ENCODE peak calls at places on chromosomes 1 and 21, in six cellular contexts. S is pancreas, R is fibroblast of lung, K is neural progenitor cell, B is heart left ventricle, Z is GM13976. O is an unnamed sample.
A peak's percentile ranks its signal among the peaks of the same experiment; 100 is the strongest.

GRCh38 chr1:149936076-149936991 is at the start of gene MTMR11:
- DNase-seq in S (no peak), R (peak; percentile 44), K (peak; percentile 23), B (no peak), Z (no peak), O (no peak)

GRCh38 chr21:32624726-32625125 is 12.5 kb upstream of the CFAP298 start:
- DNase-seq in S (no peak), R (no peak), K (no peak), B (no peak), Z (no peak), O (no peak)

GRCh38 chr1:188958461-188959115 is 1519.1 kb downstream of the BRINP3 start:
- DNase-seq in S (no peak), R (no peak), K (no peak), B (no peak), Z (no peak), O (no peak)

GRCh38 chr1:15272009-15272781 is 25.2 kb downstream of the FHAD1 start:
- DNase-seq in S (peak; percentile 62), R (peak; percentile 77), K (peak; percentile 90), B (no peak), Z (peak; percentile 78), O (peak; percentile 26)

GRCh38 chr1:198175418-198176170 is 18.8 kb downstream of the NEK7 start:
- DNase-seq in S (no peak), R (peak; percentile 63), K (no peak), B (no peak), Z (no peak), O (peak; percentile 21)

GRCh38 chr21:45152265-45152746 is 77.9 kb downstream of the ADARB1 start:
- DNase-seq in S (no peak), R (no peak), K (peak; percentile 77), B (peak; percentile 72), Z (peak; percentile 86), O (peak; percentile 77)

GRCh38 chr1:109762821-109763645 is 690 bp downstream of the EPS8L3 start:
- DNase-seq in S (no peak), R (peak; percentile 84), K (no peak), B (no peak), Z (no peak), O (no peak)

GRCh38 chr1:159014851-159015250 is 5.1 kb downstream of the IFI16 start:
- DNase-seq in S (no peak), R (no peak), K (no peak), B (no peak), Z (no peak), O (no peak)

GRCh38 chr1:35591211-35591610 is 18.1 kb downstream of the TFAP2E start:
- DNase-seq in S (no peak), R (no peak), K (no peak), B (no peak), Z (no peak), O (no peak)

GRCh38 chr1:154812911-154813816 is 56.9 kb downstream of the KCNN3 start:
- DNase-seq in S (no peak), R (no peak), K (peak; percentile 47), B (no peak), Z (no peak), O (no peak)

GRCh38 chr1:46030876-46031660 is 101.4 kb downstream of the PIK3R3 start:
- DNase-seq in S (peak; percentile 50), R (no peak), K (no peak), B (no peak), Z (peak; percentile 25), O (no peak)

GRCh38 chr1:178399177-178399728 is 97.5 kb downstream of the CLEC20A start:
- DNase-seq in S (no peak), R (no peak), K (no peak), B (no peak), Z (no peak), O (no peak)

GRCh38 chr1:95431216-95431615 is 197.2 kb downstream of the RWDD3 start:
- DNase-seq in S (no peak), R (no peak), K (no peak), B (no peak), Z (no peak), O (no peak)

GRCh38 chr21:15682977-15683376 is 46.8 kb upstream of the USP25 start:
- DNase-seq in S (no peak), R (peak; percentile 47), K (no peak), B (no peak), Z (no peak), O (no peak)

GRCh38 chr1:54011316-54012007 is 6.5 kb downstream of the LDLRAD1 start:
- DNase-seq in S (no peak), R (no peak), K (no peak), B (no peak), Z (no peak), O (no peak)
- TF ChIP-seq CTCF in S (no peak), R (no peak), K (no peak), B (no peak), Z (no peak), O (no peak)

GRCh38 chr1:200364831-200365230 is 45.0 kb downstream of the ZNF281 start:
- DNase-seq in S (no peak), R (no peak), K (no peak), B (no peak), Z (no peak), O (no peak)
- TF ChIP-seq CTCF in S (no peak), R (no peak), K (no peak), B (no peak), Z (no peak), O (no peak)

GRCh38 chr1:27504588-27505419 is 14.8 kb upstream of the WASF2 start:
- DNase-seq in S (no peak), R (peak; percentile 75), K (peak; percentile 77), B (peak; percentile 91), Z (peak; percentile 21), O (no peak)

GRCh38 chr1:27506703-27507102 is 16.7 kb upstream of the WASF2 start:
- DNase-seq in S (no peak), R (no peak), K (no peak), B (peak; percentile 16), Z (no peak), O (no peak)

GRCh38 chr1:27503961-27504587 is 14.1 kb upstream of the WASF2 start:
- DNase-seq in S (no peak), R (no peak), K (peak; percentile 30), B (peak; percentile 56), Z (peak; percentile 19), O (no peak)

GRCh38 chr1:27505420-27505680 is 15.4 kb upstream of the WASF2 start:
- DNase-seq in S (no peak), R (no peak), K (no peak), B (no peak), Z (peak; percentile 16), O (no peak)

DNA sequence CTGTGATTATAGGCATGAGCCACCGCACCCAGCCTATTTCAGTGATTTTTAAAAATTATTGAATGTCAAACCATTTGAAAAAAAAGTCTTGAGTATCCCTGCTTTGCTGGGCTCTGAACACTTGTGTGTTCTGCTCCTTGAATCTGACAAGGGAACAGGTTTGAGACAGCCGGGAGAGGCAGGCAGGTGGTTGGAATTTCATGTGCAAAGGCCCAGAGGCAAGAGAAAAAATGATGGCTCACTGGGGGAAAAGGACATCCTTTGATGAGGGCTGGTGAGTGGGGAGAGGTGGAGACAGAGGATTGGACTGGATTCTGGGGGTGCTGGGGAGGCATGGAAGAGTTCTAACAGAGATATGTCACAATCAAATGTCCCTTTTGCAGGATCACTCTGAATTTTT is 13.1 kb upstream of the WASF2 start:
- DNase-seq in S (no peak), R (no peak), K (no peak), B (peak; percentile 9), Z (no peak), O (no peak)
- TF ChIP-seq CTCF in S (no peak), R (no peak), K (no peak), B (no peak), Z (no peak), O (no peak)

GRCh38 chr1:12051361-12051760 is 11.7 kb upstream of the TNFRSF8 start:
- DNase-seq in S (no peak), R (no peak), K (no peak), B (no peak), Z (no peak), O (no peak)

GRCh38 chr1:12052008-12052573 is 11.0 kb upstream of the TNFRSF8 start:
- DNase-seq in S (no peak), R (peak; percentile 85), K (no peak), B (peak; percentile 77), Z (peak; percentile 86), O (no peak)

GRCh38 chr1:12047120-12047876 is 15.8 kb upstream of the TNFRSF8 start:
- DNase-seq in S (no peak), R (peak; percentile 31), K (no peak), B (no peak), Z (peak; percentile 75), O (no peak)

GRCh38 chr1:12048376-12048775 is 14.7 kb upstream of the TNFRSF8 start:
- DNase-seq in S (no peak), R (no peak), K (no peak), B (no peak), Z (no peak), O (no peak)

DNA sequence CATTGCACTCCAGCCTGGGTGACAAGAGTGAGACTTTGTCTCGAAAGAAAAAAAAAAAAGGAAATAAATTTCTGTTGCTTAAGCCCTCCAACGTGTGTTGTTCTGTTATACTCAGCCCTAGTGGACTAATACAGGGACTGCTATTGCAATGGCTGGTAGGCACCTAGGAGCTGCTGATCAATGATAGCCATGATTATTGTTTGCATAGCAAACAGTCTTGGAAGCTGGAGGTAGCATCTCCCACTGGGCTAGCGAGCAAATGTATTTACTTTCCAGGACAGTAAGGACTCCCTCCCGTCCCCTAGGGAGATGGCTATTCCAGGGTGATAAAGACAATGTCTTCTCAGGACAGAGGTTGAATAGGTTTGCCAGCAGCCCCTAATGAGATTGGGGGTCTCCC is 13.5 kb upstream of the TNFRSF8 start:
- DNase-seq in S (no peak), R (no peak), K (no peak), B (no peak), Z (no peak), O (no peak)
- TF ChIP-seq CTCF in S (no peak), R (no peak), K (peak; percentile 31), B (no peak), Z (no peak), O (peak; percentile 21)

GRCh38 chr1:31715097-31715872 is 11.5 kb upstream of the COL16A1 start:
- DNase-seq in S (peak; percentile 82), R (peak; percentile 91), K (peak; percentile 93), B (peak; percentile 96), Z (peak; percentile 84), O (peak; percentile 10)
- TF ChIP-seq CTCF in S (peak; percentile 79), R (peak; percentile 86), K (peak; percentile 73), B (peak; percentile 95), Z (peak; percentile 46), O (peak; percentile 55)

DNA sequence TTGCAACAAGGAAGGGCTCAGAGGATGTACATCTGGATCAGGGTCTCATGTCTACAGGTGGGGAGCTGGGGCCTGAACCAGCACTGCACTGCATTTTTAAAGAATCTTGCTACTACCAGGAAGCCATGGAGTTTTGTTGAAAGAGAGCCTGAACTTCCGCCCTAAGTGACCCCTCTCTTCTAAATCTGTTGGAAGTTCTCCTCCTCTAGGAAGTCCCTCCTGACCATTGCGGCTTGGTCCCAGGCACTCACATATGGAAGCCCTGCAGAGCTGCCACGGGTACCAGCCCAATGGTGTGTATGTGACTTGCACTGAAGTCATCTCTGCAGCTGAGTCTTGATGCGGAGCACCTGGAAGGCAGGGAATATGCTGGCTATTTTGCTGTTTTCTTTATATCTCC is 192.0 kb upstream of the GALNT2 start:
- DNase-seq in S (no peak), R (no peak), K (no peak), B (no peak), Z (no peak), O (no peak)
- TF ChIP-seq CTCF in S (no peak), R (no peak), K (no peak), B (no peak), Z (no peak), O (no peak)

GRCh38 chr1:91924146-91924545 is 25.1 kb upstream of the BRDT start:
- DNase-seq in S (no peak), R (peak; percentile 89), K (no peak), B (no peak), Z (no peak), O (no peak)
- TF ChIP-seq CTCF in S (no peak), R (no peak), K (no peak), B (no peak), Z (no peak), O (no peak)

O was measured in OCI-LY7.